ENCODE peak calls at places on chromosomes 13 and 19, in ten cellular contexts. P is gastrocnemius medialis, G is SK-N-SH, V is astrocyte of the spinal cord, M is glutamatergic neuron, R is stomach, W is uterus, N is AG04449, K is neural progenitor cell, X is left ventricle myocardium inferior. O is an unnamed sample.

GRCh38 chr19:18167975-18168645 is 5.5 kb upstream of the IFI30 start:
- DNase-seq in W (no peak), M (peak), N (no peak), R (peak), G (peak), X (peak), V (no peak), K (peak), P (peak), O (peak)

GRCh38 chr13:25143693-25144092 is 28.4 kb downstream of the AMER2 start:
- DNase-seq in X (no peak), G (no peak), W (no peak), R (no peak), N (no peak), K (no peak), M (no peak), V (no peak), P (no peak), O (no peak)

GRCh38 chr19:15222738-15223648 is 9.3 kb downstream of the EPHX3 start:
- DNase-seq in X (peak), R (peak), M (peak), N (peak), G (peak), P (peak), W (peak), V (peak), K (peak), O (peak)

GRCh38 chr19:42023121-42023942 is 29.3 kb upstream of the ATP1A3 start:
- DNase-seq in R (no peak), P (no peak), V (no peak), W (no peak), G (peak), N (no peak), K (peak), X (no peak), M (peak), O (peak)

GRCh38 chr19:41616785-41617621 is 9.9 kb downstream of the CEACAM4 start:
- DNase-seq in P (no peak), N (no peak), K (peak), G (no peak), V (no peak), M (no peak), R (no peak), X (no peak), W (no peak), O (no peak)

GRCh38 chr13:74836628-74837027 is 645.3 kb downstream of the TBC1D4 start:
- DNase-seq in P (no peak), M (no peak), V (no peak), R (no peak), W (no peak), N (no peak), G (no peak), K (no peak), X (no peak), O (no peak)

GRCh38 chr13:95463516-95463915 is 89.0 kb upstream of the CLDN10 start:
- DNase-seq in W (no peak), X (no peak), K (no peak), N (no peak), G (no peak), V (no peak), M (no peak), R (no peak), P (no peak), O (no peak)

GRCh38 chr19:46270521-46271256 is 26.2 kb upstream of the HIF3A start:
- DNase-seq in G (no peak), R (no peak), W (no peak), P (no peak), N (no peak), M (no peak), X (no peak), K (no peak), V (no peak), O (no peak)

GRCh38 chr19:35512831-35513230 is 618 bp downstream of the DMKN start:
- DNase-seq in W (no peak), P (no peak), R (no peak), M (no peak), N (no peak), X (no peak), V (no peak), G (no peak), K (no peak), O (no peak)

GRCh38 chr19:31171936-31172335 is 177.3 kb downstream of the TSHZ3 start:
- DNase-seq in G (no peak), P (no peak), N (no peak), M (no peak), X (no peak), K (no peak), V (no peak), R (no peak), W (no peak), O (no peak)

GRCh38 chr19:38849746-38850230 is at the start of gene HNRNPL:
- DNase-seq in P (no peak), V (no peak), X (no peak), K (no peak), N (no peak), G (peak), R (peak), M (peak), W (no peak), O (no peak)

GRCh38 chr19:18392417-18392816 is 5.0 kb downstream of the LRRC25 start:
- DNase-seq in M (no peak), R (peak), K (no peak), X (peak), N (no peak), W (no peak), G (no peak), V (no peak), P (no peak), O (no peak)

GRCh38 chr19:45782820-45783785 is 813 bp upstream of the DMPK start:
- DNase-seq in V (peak), M (no peak), N (peak), W (peak), G (peak), X (peak), R (no peak), K (no peak), P (peak), O (peak)

GRCh38 chr19:53789708-53790678 is 34.1 kb downstream of the NLRP12 start:
- DNase-seq in N (no peak), W (no peak), K (no peak), V (no peak), P (no peak), R (no peak), X (no peak), M (no peak), G (no peak), O (no peak)

GRCh38 chr19:53780506-53780905 is 43.6 kb downstream of the NLRP12 start:
- DNase-seq in P (no peak), W (no peak), K (no peak), G (no peak), N (no peak), V (no peak), R (no peak), M (no peak), X (no peak), O (no peak)

GRCh38 chr19:53782698-53783097 is 41.4 kb downstream of the NLRP12 start:
- DNase-seq in G (no peak), N (no peak), K (no peak), P (no peak), R (no peak), W (no peak), V (no peak), X (no peak), M (no peak), O (no peak)

GRCh38 chr19:53786744-53787143 is 37.4 kb downstream of the NLRP12 start:
- DNase-seq in M (no peak), X (no peak), N (no peak), R (no peak), G (no peak), K (no peak), P (no peak), W (no peak), V (no peak), O (no peak)

DNA sequence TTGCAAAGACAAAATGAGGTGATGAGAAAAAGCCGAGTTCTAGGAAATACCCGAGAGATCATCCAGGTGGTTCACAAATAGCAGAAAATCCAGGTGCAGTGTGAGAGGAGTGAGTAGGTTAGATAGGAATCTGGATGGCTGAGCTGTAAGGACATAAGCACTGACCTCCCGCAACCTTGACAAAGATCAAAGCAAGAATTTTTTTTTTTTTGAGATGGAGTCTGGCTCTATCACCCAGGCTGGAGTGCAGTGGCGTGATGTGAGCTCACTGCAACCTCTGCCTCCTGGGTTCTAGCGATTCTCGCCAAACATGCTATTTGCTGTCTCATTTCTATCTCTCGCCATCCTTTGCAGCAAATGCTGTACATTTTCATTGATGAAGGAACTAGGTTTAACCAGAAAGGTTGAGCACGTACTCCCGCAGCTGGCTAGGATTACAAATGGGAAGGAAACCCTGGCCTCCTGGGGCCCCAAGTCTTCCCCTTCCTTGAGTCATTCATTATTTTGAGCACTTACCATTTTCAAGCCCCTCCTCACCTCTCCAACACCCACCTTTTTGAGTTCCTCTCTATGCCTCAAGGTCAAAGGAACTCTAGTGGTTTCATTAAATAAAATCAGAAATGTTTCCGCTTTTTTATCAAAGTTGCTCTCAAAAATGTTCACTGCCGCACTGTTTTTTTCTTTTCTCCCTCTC is 38.8 kb downstream of the NLRP12 start:
- DNase-seq in R (no peak), W (no peak), M (no peak), G (no peak), K (no peak), N (no peak), X (no peak), V (no peak), P (no peak), O (no peak)
- TF ChIP-seq CTCF in R (no peak), W (no peak), M (no peak), G (no peak), K (no peak), N (no peak), X (no peak), V (no peak), P (no peak), O (no peak)

DNA sequence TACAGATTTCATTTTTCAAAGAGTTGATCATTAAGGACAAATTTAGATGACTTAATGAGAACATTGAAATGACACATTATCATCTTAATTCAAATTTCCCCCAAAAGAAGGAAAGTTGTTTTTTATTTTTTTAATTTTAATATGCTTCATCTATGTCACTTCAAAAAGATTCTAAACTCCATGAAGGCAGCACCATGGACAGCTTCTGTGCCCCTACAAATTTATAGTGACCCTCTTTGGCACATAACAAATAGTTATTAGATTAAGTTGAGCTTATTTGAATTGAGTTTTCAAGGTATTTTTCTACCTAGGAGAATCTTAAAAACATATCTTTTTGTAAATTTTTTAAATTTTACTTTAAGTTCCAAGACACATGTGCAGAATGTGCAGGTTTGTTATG is 198.6 kb downstream of the DCT start:
- DNase-seq in K (no peak), P (no peak), R (no peak), V (peak), W (no peak), M (no peak), X (no peak), N (no peak), G (no peak), O (no peak)
- TF ChIP-seq CTCF in K (no peak), P (no peak), R (no peak), V (no peak), W (no peak), M (no peak), X (no peak), N (no peak), G (no peak), O (no peak)

GRCh38 chr13:72820156-72820897 is 38.4 kb downstream of the PIBF1 start:
- DNase-seq in N (no peak), V (peak), W (no peak), P (no peak), R (no peak), G (no peak), K (no peak), M (no peak), X (no peak), O (peak)

GRCh38 chr13:72820898-72821279 is 39.0 kb downstream of the PIBF1 start:
- DNase-seq in X (no peak), M (no peak), G (no peak), V (no peak), W (no peak), R (no peak), N (no peak), K (no peak), P (no peak), O (no peak)

GRCh38 chr13:72823081-72823480 is 41.1 kb downstream of the PIBF1 start:
- DNase-seq in X (no peak), M (no peak), K (no peak), G (no peak), W (no peak), P (no peak), N (no peak), V (no peak), R (no peak), O (no peak)
- TF ChIP-seq CTCF in X (no peak), M (no peak), K (no peak), G (no peak), W (no peak), P (no peak), N (no peak), V (no peak), R (no peak), O (no peak)

DNA sequence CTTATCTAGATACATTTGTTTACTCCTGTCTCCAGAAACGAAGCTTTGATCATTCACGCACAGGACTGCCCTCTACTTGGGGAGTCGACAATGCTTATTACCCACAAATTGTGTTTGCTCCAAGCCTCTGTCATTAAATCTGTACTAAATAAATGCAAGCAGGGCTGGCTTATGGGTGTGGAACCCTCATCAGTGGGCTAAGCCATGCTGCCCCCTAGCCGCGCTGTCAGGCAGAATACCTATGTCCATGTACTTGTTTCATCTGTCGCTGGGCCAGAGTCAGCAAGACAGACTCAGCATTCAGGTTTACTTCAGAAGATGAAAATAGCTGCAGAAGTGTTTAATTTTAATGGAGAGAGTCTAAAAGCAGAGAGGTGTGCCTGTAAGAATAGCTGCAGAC is 110.0 kb upstream of the PRR20A start:
- DNase-seq in G (no peak), X (no peak), W (no peak), R (no peak), N (no peak), V (no peak), K (no peak), M (no peak), P (no peak), O (no peak)
- TF ChIP-seq CTCF in G (no peak), X (no peak), W (no peak), R (no peak), N (no peak), V (no peak), K (no peak), M (no peak), P (no peak), O (no peak)

GRCh38 chr13:84985860-84986259 is 813.4 kb downstream of the SLITRK6 start:
- DNase-seq in M (no peak), G (no peak), R (no peak), K (no peak), W (no peak), P (no peak), X (no peak), V (no peak), N (no peak), O (no peak)

GRCh38 chr13:84980571-84980970 is 818.6 kb downstream of the SLITRK6 start:
- DNase-seq in K (no peak), R (no peak), N (no peak), W (no peak), V (no peak), X (no peak), G (no peak), M (no peak), P (no peak), O (no peak)

GRCh38 chr13:84983321-84983720 is 815.9 kb downstream of the SLITRK6 start:
- DNase-seq in R (no peak), W (no peak), K (no peak), G (no peak), N (no peak), P (no peak), M (no peak), X (no peak), V (no peak), O (no peak)
- TF ChIP-seq CTCF in R (no peak), W (no peak), K (peak), G (no peak), N (no peak), P (no peak), M (no peak), X (no peak), V (no peak), O (no peak)

GRCh38 chr13:44735806-44736205 is 159.7 kb upstream of the TSC22D1 start:
- DNase-seq in P (no peak), R (peak), G (no peak), M (no peak), X (no peak), N (no peak), V (no peak), K (no peak), W (no peak), O (no peak)

GRCh38 chr13:44738463-44738862 is 162.3 kb upstream of the TSC22D1 start:
- DNase-seq in P (no peak), K (no peak), N (no peak), M (no peak), G (no peak), X (no peak), W (no peak), V (no peak), R (no peak), O (no peak)

GRCh38 chr13:44734204-44734707 is 158.1 kb upstream of the TSC22D1 start:
- DNase-seq in W (no peak), X (peak), V (peak), P (peak), M (no peak), N (no peak), K (no peak), R (peak), G (peak), O (peak)

GRCh38 chr13:44739539-44739938 is 163.4 kb upstream of the TSC22D1 start:
- DNase-seq in N (no peak), X (no peak), G (no peak), R (no peak), K (no peak), W (no peak), P (no peak), M (no peak), V (no peak), O (no peak)

DNA sequence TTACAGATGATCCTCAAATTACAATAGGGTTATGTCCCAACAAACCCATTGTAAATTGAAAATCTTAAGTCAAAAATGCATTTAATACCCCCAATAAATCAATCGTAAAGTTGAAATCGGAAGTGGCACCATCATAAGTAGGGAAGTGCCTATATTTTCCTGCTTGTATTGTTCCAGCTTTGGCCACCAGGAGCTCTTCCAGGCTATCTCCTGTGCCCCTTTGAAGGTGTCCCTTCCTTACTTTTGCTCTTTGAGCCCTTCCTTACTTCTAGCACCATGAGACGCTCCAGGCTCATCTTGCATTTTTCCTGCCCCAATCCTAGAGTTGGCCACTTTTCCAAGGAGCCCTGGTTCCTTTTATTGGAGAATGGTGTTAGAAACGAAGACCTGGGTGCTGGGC is 163.0 kb upstream of the TSC22D1 start:
- DNase-seq in P (no peak), N (no peak), V (no peak), W (no peak), R (no peak), G (no peak), K (no peak), X (no peak), M (no peak), O (no peak)
- TF ChIP-seq CTCF in P (no peak), N (no peak), V (no peak), W (no peak), R (no peak), G (peak), K (peak), X (no peak), M (peak), O (no peak)

GRCh38 chr13:98142427-98143156 is at the start of gene FARP1:
- DNase-seq in W (peak), N (no peak), G (peak), X (peak), V (peak), M (peak), K (peak), P (peak), R (peak), O (peak)
- TF ChIP-seq CTCF in W (peak), N (peak), G (no peak), X (peak), V (peak), M (no peak), K (peak), P (peak), R (peak), O (peak)